ENCODE peak calls at places on chromosomes 7 and 10, in seven cellular contexts. One of them, this sample, is unnamed.

GRCh38 chr10:3107426-3107961 is 40.1 kb downstream of the PFKP start:
- DNase-seq in AG08395: peak
- DNase-seq in T-helper 17 cell: no peak
- DNase-seq in coronary artery: peak
- DNase-seq in stimulated activated CD4-positive, alpha-beta T cell treated with anti-CD3 and anti-CD28 coated beads, Interleukin-2, amount 100 ng/mL, for 24 hours: no peak
- DNase-seq in mesendoderm: no peak
- DNase-seq in activated T-cell treated with anti-CD3 and anti-CD28 coated beads for 4 hours: no peak
- DNase-seq in this sample: no peak

GRCh38 chr7:100679927-100680588 is 6.5 kb downstream of the GNB2 start:
- DNase-seq in mesendoderm: no peak
- DNase-seq in coronary artery: no peak
- DNase-seq in AG08395: peak
- DNase-seq in T-helper 17 cell: no peak
- DNase-seq in activated T-cell treated with anti-CD3 and anti-CD28 coated beads for 4 hours: no peak
- DNase-seq in stimulated activated CD4-positive, alpha-beta T cell treated with anti-CD3 and anti-CD28 coated beads, Interleukin-2, amount 100 ng/mL, for 24 hours: no peak
- DNase-seq in this sample: no peak

GRCh38 chr10:24465124-24465874 is 256.4 kb downstream of the KIAA1217 start:
- DNase-seq in activated T-cell treated with anti-CD3 and anti-CD28 coated beads for 4 hours: no peak
- DNase-seq in stimulated activated CD4-positive, alpha-beta T cell treated with anti-CD3 and anti-CD28 coated beads, Interleukin-2, amount 100 ng/mL, for 24 hours: no peak
- DNase-seq in AG08395: peak
- DNase-seq in coronary artery: no peak
- DNase-seq in mesendoderm: no peak
- DNase-seq in T-helper 17 cell: no peak
- DNase-seq in this sample: no peak

GRCh38 chr7:2757361-2757903 is 69.4 kb downstream of the AMZ1 start:
- DNase-seq in activated T-cell treated with anti-CD3 and anti-CD28 coated beads for 4 hours: no peak
- DNase-seq in coronary artery: no peak
- DNase-seq in mesendoderm: no peak
- DNase-seq in AG08395: peak
- DNase-seq in stimulated activated CD4-positive, alpha-beta T cell treated with anti-CD3 and anti-CD28 coated beads, Interleukin-2, amount 100 ng/mL, for 24 hours: no peak
- DNase-seq in T-helper 17 cell: no peak
- DNase-seq in this sample: no peak

GRCh38 chr7:151880688-151881087 is 3.8 kb upstream of the PRKAG2 start:
- DNase-seq in coronary artery: no peak
- DNase-seq in T-helper 17 cell: no peak
- DNase-seq in mesendoderm: no peak
- DNase-seq in activated T-cell treated with anti-CD3 and anti-CD28 coated beads for 4 hours: no peak
- DNase-seq in AG08395: no peak
- DNase-seq in stimulated activated CD4-positive, alpha-beta T cell treated with anti-CD3 and anti-CD28 coated beads, Interleukin-2, amount 100 ng/mL, for 24 hours: no peak
- DNase-seq in this sample: no peak

GRCh38 chr7:18290223-18290622 is 205.3 kb upstream of the HDAC9 start:
- DNase-seq in coronary artery: no peak
- DNase-seq in mesendoderm: no peak
- DNase-seq in T-helper 17 cell: no peak
- DNase-seq in stimulated activated CD4-positive, alpha-beta T cell treated with anti-CD3 and anti-CD28 coated beads, Interleukin-2, amount 100 ng/mL, for 24 hours: no peak
- DNase-seq in AG08395: no peak
- DNase-seq in activated T-cell treated with anti-CD3 and anti-CD28 coated beads for 4 hours: no peak
- DNase-seq in this sample: no peak

GRCh38 chr10:24983946-24984345 is 31.5 kb upstream of the PRTFDC1 start:
- DNase-seq in mesendoderm: no peak
- DNase-seq in T-helper 17 cell: no peak
- DNase-seq in coronary artery: no peak
- DNase-seq in activated T-cell treated with anti-CD3 and anti-CD28 coated beads for 4 hours: no peak
- DNase-seq in AG08395: no peak
- DNase-seq in stimulated activated CD4-positive, alpha-beta T cell treated with anti-CD3 and anti-CD28 coated beads, Interleukin-2, amount 100 ng/mL, for 24 hours: no peak
- DNase-seq in this sample: no peak

GRCh38 chr7:68865351-68865885 is 732.9 kb upstream of the AUTS2 start:
- DNase-seq in mesendoderm: no peak
- DNase-seq in activated T-cell treated with anti-CD3 and anti-CD28 coated beads for 4 hours: no peak
- DNase-seq in T-helper 17 cell: no peak
- DNase-seq in stimulated activated CD4-positive, alpha-beta T cell treated with anti-CD3 and anti-CD28 coated beads, Interleukin-2, amount 100 ng/mL, for 24 hours: no peak
- DNase-seq in AG08395: no peak
- DNase-seq in coronary artery: no peak
- DNase-seq in this sample: no peak

GRCh38 chr7:103811997-103812396 is 177.5 kb downstream of the RELN start:
- DNase-seq in AG08395: no peak
- DNase-seq in coronary artery: no peak
- DNase-seq in activated T-cell treated with anti-CD3 and anti-CD28 coated beads for 4 hours: no peak
- DNase-seq in mesendoderm: peak
- DNase-seq in stimulated activated CD4-positive, alpha-beta T cell treated with anti-CD3 and anti-CD28 coated beads, Interleukin-2, amount 100 ng/mL, for 24 hours: no peak
- DNase-seq in T-helper 17 cell: no peak
- DNase-seq in this sample: no peak

GRCh38 chr10:102918817-102919236 is 733 bp downstream of the CNNM2 start:
- DNase-seq in activated T-cell treated with anti-CD3 and anti-CD28 coated beads for 4 hours: no peak
- DNase-seq in T-helper 17 cell: peak
- DNase-seq in mesendoderm: peak
- DNase-seq in stimulated activated CD4-positive, alpha-beta T cell treated with anti-CD3 and anti-CD28 coated beads, Interleukin-2, amount 100 ng/mL, for 24 hours: peak
- DNase-seq in coronary artery: no peak
- DNase-seq in AG08395: no peak
- DNase-seq in this sample: peak

GRCh38 chr10:132459252-132460028 is 62.4 kb downstream of the PWWP2B start:
- DNase-seq in stimulated activated CD4-positive, alpha-beta T cell treated with anti-CD3 and anti-CD28 coated beads, Interleukin-2, amount 100 ng/mL, for 24 hours: no peak
- DNase-seq in mesendoderm: no peak
- DNase-seq in T-helper 17 cell: no peak
- DNase-seq in activated T-cell treated with anti-CD3 and anti-CD28 coated beads for 4 hours: no peak
- DNase-seq in coronary artery: no peak
- DNase-seq in AG08395: no peak
- DNase-seq in this sample: no peak

GRCh38 chr10:120415709-120416330 is 41.2 kb upstream of the PLPP4 start:
- DNase-seq in stimulated activated CD4-positive, alpha-beta T cell treated with anti-CD3 and anti-CD28 coated beads, Interleukin-2, amount 100 ng/mL, for 24 hours: no peak
- DNase-seq in mesendoderm: no peak
- DNase-seq in T-helper 17 cell: no peak
- DNase-seq in AG08395: peak
- DNase-seq in activated T-cell treated with anti-CD3 and anti-CD28 coated beads for 4 hours: no peak
- DNase-seq in coronary artery: no peak
- DNase-seq in this sample: no peak

GRCh38 chr10:123136806-123137642 is 1.3 kb downstream of the HMX3 start:
- DNase-seq in AG08395: no peak
- DNase-seq in mesendoderm: peak
- DNase-seq in activated T-cell treated with anti-CD3 and anti-CD28 coated beads for 4 hours: no peak
- DNase-seq in stimulated activated CD4-positive, alpha-beta T cell treated with anti-CD3 and anti-CD28 coated beads, Interleukin-2, amount 100 ng/mL, for 24 hours: peak
- DNase-seq in coronary artery: no peak
- DNase-seq in T-helper 17 cell: no peak
- DNase-seq in this sample: no peak

GRCh38 chr7:28168393-28169158 is 12.0 kb downstream of the JAZF1 start:
- DNase-seq in T-helper 17 cell: no peak
- DNase-seq in coronary artery: no peak
- DNase-seq in stimulated activated CD4-positive, alpha-beta T cell treated with anti-CD3 and anti-CD28 coated beads, Interleukin-2, amount 100 ng/mL, for 24 hours: no peak
- DNase-seq in mesendoderm: no peak
- DNase-seq in AG08395: no peak
- DNase-seq in activated T-cell treated with anti-CD3 and anti-CD28 coated beads for 4 hours: no peak
- DNase-seq in this sample: no peak

GRCh38 chr7:140348161-140348849 is 50.0 kb downstream of the SLC37A3 start:
- DNase-seq in stimulated activated CD4-positive, alpha-beta T cell treated with anti-CD3 and anti-CD28 coated beads, Interleukin-2, amount 100 ng/mL, for 24 hours: no peak
- DNase-seq in activated T-cell treated with anti-CD3 and anti-CD28 coated beads for 4 hours: no peak
- DNase-seq in mesendoderm: no peak
- DNase-seq in coronary artery: no peak
- DNase-seq in AG08395: peak
- DNase-seq in T-helper 17 cell: no peak
- DNase-seq in this sample: no peak

GRCh38 chr10:112307631-112308502 is 24.7 kb downstream of the TECTB start:
- DNase-seq in AG08395: peak
- DNase-seq in T-helper 17 cell: no peak
- DNase-seq in activated T-cell treated with anti-CD3 and anti-CD28 coated beads for 4 hours: no peak
- DNase-seq in coronary artery: peak
- DNase-seq in stimulated activated CD4-positive, alpha-beta T cell treated with anti-CD3 and anti-CD28 coated beads, Interleukin-2, amount 100 ng/mL, for 24 hours: peak
- DNase-seq in mesendoderm: peak
- DNase-seq in this sample: peak

GRCh38 chr10:22894714-22895113 is 33.1 kb upstream of the ARMC3 start:
- DNase-seq in mesendoderm: no peak
- DNase-seq in stimulated activated CD4-positive, alpha-beta T cell treated with anti-CD3 and anti-CD28 coated beads, Interleukin-2, amount 100 ng/mL, for 24 hours: no peak
- DNase-seq in AG08395: no peak
- DNase-seq in activated T-cell treated with anti-CD3 and anti-CD28 coated beads for 4 hours: no peak
- DNase-seq in coronary artery: no peak
- DNase-seq in T-helper 17 cell: no peak
- DNase-seq in this sample: no peak

GRCh38 chr10:122665946-122666345 is 33.7 kb downstream of the C10orf120 start:
- DNase-seq in coronary artery: peak
- DNase-seq in activated T-cell treated with anti-CD3 and anti-CD28 coated beads for 4 hours: no peak
- DNase-seq in stimulated activated CD4-positive, alpha-beta T cell treated with anti-CD3 and anti-CD28 coated beads, Interleukin-2, amount 100 ng/mL, for 24 hours: no peak
- DNase-seq in mesendoderm: no peak
- DNase-seq in AG08395: no peak
- DNase-seq in T-helper 17 cell: no peak
- DNase-seq in this sample: no peak

GRCh38 chr7:2060701-2061100 is 172.0 kb downstream of the MAD1L1 start:
- DNase-seq in AG08395: no peak
- DNase-seq in activated T-cell treated with anti-CD3 and anti-CD28 coated beads for 4 hours: no peak
- DNase-seq in stimulated activated CD4-positive, alpha-beta T cell treated with anti-CD3 and anti-CD28 coated beads, Interleukin-2, amount 100 ng/mL, for 24 hours: no peak
- DNase-seq in T-helper 17 cell: no peak
- DNase-seq in mesendoderm: no peak
- DNase-seq in coronary artery: no peak
- DNase-seq in this sample: no peak

GRCh38 chr7:26084418-26084817 is 67.6 kb upstream of the NFE2L3 start:
- DNase-seq in AG08395: no peak
- DNase-seq in T-helper 17 cell: no peak
- DNase-seq in activated T-cell treated with anti-CD3 and anti-CD28 coated beads for 4 hours: no peak
- DNase-seq in stimulated activated CD4-positive, alpha-beta T cell treated with anti-CD3 and anti-CD28 coated beads, Interleukin-2, amount 100 ng/mL, for 24 hours: no peak
- DNase-seq in mesendoderm: no peak
- DNase-seq in coronary artery: no peak
- DNase-seq in this sample: no peak

GRCh38 chr7:77482015-77482414 is 55.1 kb upstream of the PTPN12 start:
- DNase-seq in stimulated activated CD4-positive, alpha-beta T cell treated with anti-CD3 and anti-CD28 coated beads, Interleukin-2, amount 100 ng/mL, for 24 hours: no peak
- DNase-seq in T-helper 17 cell: no peak
- DNase-seq in AG08395: no peak
- DNase-seq in activated T-cell treated with anti-CD3 and anti-CD28 coated beads for 4 hours: no peak
- DNase-seq in mesendoderm: no peak
- DNase-seq in coronary artery: no peak
- DNase-seq in this sample: no peak

GRCh38 chr7:30053068-30053467 is 24.9 kb downstream of the PLEKHA8 start:
- DNase-seq in stimulated activated CD4-positive, alpha-beta T cell treated with anti-CD3 and anti-CD28 coated beads, Interleukin-2, amount 100 ng/mL, for 24 hours: no peak
- DNase-seq in coronary artery: no peak
- DNase-seq in activated T-cell treated with anti-CD3 and anti-CD28 coated beads for 4 hours: no peak
- DNase-seq in mesendoderm: no peak
- DNase-seq in T-helper 17 cell: no peak
- DNase-seq in AG08395: no peak
- DNase-seq in this sample: no peak

GRCh38 chr7:150401861-150402631 is 22.9 kb downstream of the ZNF775 start:
- DNase-seq in T-helper 17 cell: no peak
- DNase-seq in mesendoderm: peak
- DNase-seq in AG08395: no peak
- DNase-seq in stimulated activated CD4-positive, alpha-beta T cell treated with anti-CD3 and anti-CD28 coated beads, Interleukin-2, amount 100 ng/mL, for 24 hours: no peak
- DNase-seq in coronary artery: no peak
- DNase-seq in activated T-cell treated with anti-CD3 and anti-CD28 coated beads for 4 hours: no peak
- DNase-seq in this sample: no peak

GRCh38 chr10:4780782-4781181 is 45.2 kb upstream of the AKR1E2 start:
- DNase-seq in stimulated activated CD4-positive, alpha-beta T cell treated with anti-CD3 and anti-CD28 coated beads, Interleukin-2, amount 100 ng/mL, for 24 hours: no peak
- DNase-seq in T-helper 17 cell: no peak
- DNase-seq in coronary artery: no peak
- DNase-seq in AG08395: peak
- DNase-seq in activated T-cell treated with anti-CD3 and anti-CD28 coated beads for 4 hours: no peak
- DNase-seq in mesendoderm: peak
- DNase-seq in this sample: no peak

GRCh38 chr7:3159039-3159438 is 115.4 kb upstream of the CARD11 start:
- DNase-seq in activated T-cell treated with anti-CD3 and anti-CD28 coated beads for 4 hours: no peak
- DNase-seq in coronary artery: no peak
- DNase-seq in T-helper 17 cell: no peak
- DNase-seq in stimulated activated CD4-positive, alpha-beta T cell treated with anti-CD3 and anti-CD28 coated beads, Interleukin-2, amount 100 ng/mL, for 24 hours: no peak
- DNase-seq in AG08395: no peak
- DNase-seq in mesendoderm: no peak
- DNase-seq in this sample: no peak

GRCh38 chr7:68258569-68258968 is 1261.9 kb downstream of the TYW1 start:
- DNase-seq in coronary artery: no peak
- DNase-seq in mesendoderm: no peak
- DNase-seq in activated T-cell treated with anti-CD3 and anti-CD28 coated beads for 4 hours: no peak
- DNase-seq in AG08395: peak
- DNase-seq in stimulated activated CD4-positive, alpha-beta T cell treated with anti-CD3 and anti-CD28 coated beads, Interleukin-2, amount 100 ng/mL, for 24 hours: no peak
- DNase-seq in T-helper 17 cell: no peak
- DNase-seq in this sample: no peak